ENCODE peak calls at places on chromosomes 5 and 9, in four cellular contexts. W is K562, R is GM12878, L is HepG2. X is an unnamed sample. For H4K20me1, the result is how much of the 10 kb centered on the place peaks cover.

GRCh38 chr9:125427556-125427955 is 165.9 kb downstream of the GAPVD1 start:
- DNase-seq in R (no peak), W (no peak), L (no peak), X (no peak)

GRCh38 chr9:137267933-137268355 is 9.6 kb upstream of the TOR4A start:
- DNase-seq in W (no peak), L (no peak), R (peak), X (no peak)

GRCh38 chr9:6915635-6916034 is 157.9 kb downstream of the KDM4C start:
- DNase-seq in W (no peak), L (no peak), R (no peak), X (peak)

GRCh38 chr5:116942622-116943021 is 368.0 kb upstream of the SEMA6A start:
- DNase-seq in W (no peak), R (no peak), L (no peak), X (no peak)

GRCh38 chr9:133714606-133715294 is 23.4 kb downstream of the SARDH start:
- DNase-seq in L (peak), R (no peak), W (no peak), X (no peak)

GRCh38 chr5:151906246-151906645 is 18.4 kb downstream of the GLRA1 start:
- DNase-seq in L (no peak), R (no peak), W (no peak), X (no peak)

GRCh38 chr9:131397100-131397790 is 3.4 kb downstream of the PRRC2B start:
- DNase-seq in W (peak), L (no peak), R (no peak), X (peak)

GRCh38 chr5:154287136-154287535 is 96.6 kb downstream of the GALNT10 start:
- DNase-seq in R (no peak), L (peak), W (no peak), X (peak)

GRCh38 chr5:98735806-98736507 is 37.5 kb upstream of the RGMB start:
- DNase-seq in W (no peak), R (no peak), L (no peak), X (no peak)

GRCh38 chr5:106380736-106381135 is 1290.0 kb downstream of the EFNA5 start:
- DNase-seq in R (no peak), W (no peak), L (no peak), X (no peak)

GRCh38 chr9:116749176-116749575 is 62.1 kb downstream of the TRIM32 start:
- DNase-seq in R (no peak), W (no peak), L (no peak), X (no peak)

GRCh38 chr5:109866051-109866450 is 176.3 kb downstream of the MAN2A1 start:
- DNase-seq in W (no peak), R (no peak), L (no peak), X (no peak)

GRCh38 chr5:57863661-57864060 is 381.1 kb upstream of the ACTBL2 start:
- DNase-seq in L (no peak), W (no peak), R (no peak), X (no peak)

GRCh38 chr5:135678640-135679268 is 100.0 kb upstream of the CXCL14 start:
- DNase-seq in R (no peak), W (no peak), L (no peak), X (no peak)

GRCh38 chr5:134511796-134512660 is 13.4 kb upstream of the JADE2 start:
- DNase-seq in R (no peak), W (peak), L (peak), X (peak)

GRCh38 chr5:119411291-119411934 is 40.9 kb upstream of the HSD17B4 start:
- DNase-seq in L (no peak), R (no peak), W (no peak), X (no peak)

GRCh38 chr9:34035656-34036055 is 13.0 kb downstream of the UBAP2 start:
- DNase-seq in L (peak), R (no peak), W (no peak), X (peak)

GRCh38 chr9:94553029-94553938 is 1.6 kb upstream of the PCAT7 start:
- DNase-seq in W (no peak), R (no peak), L (peak), X (peak)

GRCh38 chr9:70484232-70485130 is 70.0 kb upstream of the KLF9 start:
- DNase-seq in L (peak), R (no peak), W (peak), X (peak)

GRCh38 chr9:129798973-129799372 is 4.0 kb upstream of the TOR1B start:
- DNase-seq in W (no peak), L (peak), R (no peak), X (no peak)

GRCh38 chr5:1461396-1461795 is 16.2 kb upstream of the SLC6A3 start:
- DNase-seq in L (no peak), R (no peak), W (no peak), X (no peak)

GRCh38 chr5:40223884-40224402 is 455.8 kb upstream of the PTGER4 start:
- DNase-seq in L (no peak), R (peak), W (no peak), X (no peak)

GRCh38 chr9:98095401-98095800 is 23.6 kb downstream of the TRIM14 start:
- DNase-seq in L (no peak), W (no peak), R (no peak), X (no peak)

GRCh38 chr5:109743770-109744212 is 54.1 kb downstream of the MAN2A1 start:
- DNase-seq in L (peak), R (no peak), W (peak), X (peak)

GRCh38 chr9:129174724-129175514 is 3.1 kb downstream of the IER5L start:
- DNase-seq in W (peak), L (peak), R (no peak), X (peak)

GRCh38 chr9:105963700-105964099 is 269.4 kb downstream of the TMEM38B start:
- DNase-seq in W (no peak), R (no peak), L (no peak), X (no peak)

GRCh38 chr9:80561526-80561925 is 989.8 kb downstream of the TLE4 start:
- DNase-seq in R (no peak), W (no peak), L (no peak), X (no peak)

GRCh38 chr5:160565376-160565775 is 143.7 kb downstream of the PTTG1 start:
- DNase-seq in W (no peak), R (no peak), L (no peak), X (no peak)

GRCh38 chr9:107274953-107275422 is 8.1 kb upstream of the RAD23B start:
- DNase-seq in L (peak), R (no peak), W (no peak), X (no peak)

GRCh38 chr9:137429974-137430722 is 7.0 kb downstream of the NOXA1 start:
- DNase-seq in R (no peak), L (no peak), W (peak), X (peak)

GRCh38 chr5:180154821-180155220 is 54.2 kb downstream of the RASGEF1C start:
- DNase-seq in L (no peak), W (no peak), R (no peak), X (no peak)

GRCh38 chr5:124154714-124155113 is 591.7 kb downstream of the ZNF608 start:
- DNase-seq in W (no peak), L (no peak), R (no peak), X (peak)

GRCh38 chr5:19910131-19910530 is 77.9 kb downstream of the CDH18 start:
- DNase-seq in W (no peak), L (no peak), R (no peak), X (no peak)

GRCh38 chr9:127742435-127743088 is 7.5 kb upstream of the TOR2A start:
- DNase-seq in R (no peak), W (peak), L (no peak), X (peak)

GRCh38 chr9:38145526-38146053 is 76.6 kb upstream of the SHB start:
- DNase-seq in R (no peak), L (no peak), W (no peak), X (peak)

GRCh38 chr9:4866239-4866969 is 73.7 kb downstream of the RCL1 start:
- DNase-seq in R (no peak), L (no peak), W (no peak), X (no peak)

GRCh38 chr9:68964102-68964541 is 49.8 kb downstream of the PRKACG start:
- DNase-seq in R (no peak), L (no peak), W (no peak), X (no peak)

GRCh38 chr5:134438641-134439621 is 27.2 kb upstream of the CDKN2AIPNL start:
- DNase-seq in R (no peak), W (no peak), L (peak), X (peak)

GRCh38 chr5:104903941-104904340 is 1341.4 kb upstream of the NUDT12 start:
- DNase-seq in L (no peak), W (no peak), R (no peak), X (no peak)

DNA sequence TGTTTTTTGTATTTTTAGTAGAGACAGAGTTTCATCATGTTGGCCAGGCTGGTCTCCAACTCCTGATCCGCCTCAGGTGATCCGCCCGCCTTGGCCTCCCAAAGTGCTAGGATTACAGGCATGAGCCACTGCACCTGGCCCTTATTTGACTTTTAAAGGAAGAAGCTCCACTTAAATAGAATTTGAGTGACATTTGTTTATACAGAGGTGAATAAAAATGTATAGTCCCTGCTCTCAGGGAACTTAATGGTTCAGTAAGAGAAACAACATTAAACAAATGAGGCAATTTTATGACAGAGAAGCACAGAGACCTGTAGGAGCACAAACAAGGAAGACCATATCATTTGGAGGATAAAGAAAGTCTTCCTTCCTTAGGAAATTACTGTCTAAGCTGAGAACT is 65.7 kb downstream of the C9orf152 start:
- DNase-seq in W (no peak), R (no peak), L (no peak), X (no peak)
- H4K20me1 ChIP-seq in W (under half), R (under half), L (under half), X (under half)

GRCh38 chr9:91101598-91102168 is 260.0 kb downstream of the AUH start:
- DNase-seq in R (no peak), L (no peak), W (no peak), X (peak)
- TF ChIP-seq CREB1 in R (no peak), L (no peak), W (no peak), X (no peak)

DNA sequence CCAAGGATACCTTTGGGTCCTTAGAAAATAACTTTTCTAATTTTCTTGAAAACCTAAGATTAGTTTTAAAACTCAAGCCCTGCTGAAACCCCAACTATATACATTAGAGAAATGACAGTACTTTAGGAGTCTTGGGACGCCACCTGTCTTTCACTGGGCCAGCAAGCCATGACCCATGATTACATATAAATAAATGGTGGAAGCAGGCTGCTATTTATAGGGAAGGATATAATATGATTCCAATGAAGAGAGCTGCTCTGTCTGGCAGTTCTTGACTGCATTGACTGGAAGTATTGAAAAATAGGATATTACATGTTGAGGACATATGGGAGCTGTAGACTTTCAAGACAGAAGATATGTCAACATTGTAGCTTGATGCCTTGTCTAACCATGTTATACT is 7.3 kb downstream of the JMY start:
- DNase-seq in W (no peak), R (no peak), L (no peak), X (no peak)
- H4K20me1 ChIP-seq in W (under half), R (under half), L (half or more), X (under half)

DNA sequence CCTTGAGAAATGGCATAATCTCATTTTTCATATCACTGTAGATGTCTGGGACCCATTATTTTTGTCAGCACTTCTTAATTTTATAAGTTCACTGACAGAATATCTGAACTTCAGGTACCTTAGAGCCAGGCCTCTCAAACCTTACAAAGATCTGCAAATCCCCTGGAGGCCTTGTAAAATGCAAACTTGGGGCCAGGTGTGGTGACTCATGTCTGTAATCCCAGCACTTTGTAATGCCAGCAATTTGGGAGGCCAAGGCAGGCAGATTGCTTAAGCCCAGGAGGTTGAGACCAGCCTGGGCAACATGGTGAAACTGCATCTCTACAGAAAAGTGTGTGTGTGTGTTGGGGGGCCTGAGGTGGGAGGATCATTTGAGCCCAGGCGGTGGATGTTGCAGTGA is 30.8 kb downstream of the RASGRF2 start:
- DNase-seq in L (peak), W (no peak), R (no peak), X (peak)
- TF ChIP-seq CREB1 in L (no peak), W (no peak), R (no peak), X (no peak)

DNA sequence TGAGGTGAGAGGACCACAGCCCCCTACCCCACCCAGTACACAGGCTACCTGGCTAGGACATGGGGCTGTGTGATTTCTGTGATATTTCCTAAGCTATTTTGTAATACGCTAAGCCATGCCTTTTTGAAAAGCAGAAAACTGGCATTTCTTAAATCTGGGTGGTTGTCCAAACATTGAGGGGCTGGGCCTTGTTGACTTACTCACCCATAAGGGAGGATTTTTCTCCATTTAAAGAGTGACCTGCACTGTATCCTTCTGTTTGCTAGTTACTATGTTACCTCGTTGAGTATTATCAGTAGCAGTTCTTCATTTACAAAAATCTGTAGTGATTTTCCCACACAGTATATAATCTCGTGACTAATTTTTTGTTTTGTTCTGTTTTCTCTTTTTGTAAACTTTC is 117.5 kb upstream of the OTULINL start:
- DNase-seq in L (no peak), W (no peak), R (no peak), X (no peak)
- H4K20me1 ChIP-seq in L (under half), W (under half), R (under half), X (under half)

GRCh38 chr9:86368871-86369521 is 14.8 kb upstream of the TUT7 start:
- DNase-seq in R (no peak), W (no peak), L (peak), X (no peak)
- TF ChIP-seq CREB1 in R (no peak), W (no peak), L (no peak), X (no peak)

GRCh38 chr5:14854806-14855205 is 16.8 kb downstream of the ANKH start:
- DNase-seq in L (no peak), R (no peak), W (no peak), X (no peak)

GRCh38 chr5:14859980-14860379 is 11.6 kb downstream of the ANKH start:
- DNase-seq in R (no peak), L (no peak), W (no peak), X (no peak)

GRCh38 chr5:14863105-14863504 is 8.5 kb downstream of the ANKH start:
- DNase-seq in W (no peak), L (no peak), R (no peak), X (no peak)

GRCh38 chr5:14861123-14861757 is 10.3 kb downstream of the ANKH start:
- DNase-seq in L (no peak), R (no peak), W (no peak), X (no peak)

DNA sequence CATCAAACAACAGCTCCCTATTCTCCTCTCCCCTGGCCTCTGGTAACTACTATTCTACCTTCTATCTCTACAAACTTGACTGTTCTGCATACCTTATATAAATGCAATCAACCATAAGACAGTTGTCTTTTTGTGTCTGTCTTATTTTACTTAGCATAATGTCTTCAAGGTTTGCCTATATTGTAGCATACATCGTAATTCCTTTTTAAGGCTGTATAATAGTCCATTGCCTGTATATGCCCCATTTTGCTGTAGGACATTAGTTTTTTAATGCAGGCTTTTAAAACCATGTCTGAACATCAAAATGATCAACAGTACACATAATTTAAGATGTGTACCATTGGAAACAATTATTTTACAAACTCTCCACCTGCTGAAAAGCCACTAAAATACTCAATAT is 12.4 kb downstream of the ANKH start:
- DNase-seq in L (no peak), W (no peak), R (no peak), X (no peak)
- H4K20me1 ChIP-seq in L (under half), W (under half), R (under half), X (under half)

GRCh38 chr5:176674799-176675198 is 27.5 kb downstream of the TSPAN17 start:
- DNase-seq in W (no peak), L (no peak), R (no peak), X (no peak)

GRCh38 chr5:176677209-176677931 is 30.1 kb downstream of the TSPAN17 start:
- DNase-seq in L (peak), W (no peak), R (no peak), X (no peak)

GRCh38 chr5:176673651-176674583 is 26.6 kb downstream of the TSPAN17 start:
- DNase-seq in R (no peak), L (no peak), W (no peak), X (no peak)

GRCh38 chr5:176676361-176676824 is 29.1 kb downstream of the TSPAN17 start:
- DNase-seq in W (peak), L (peak), R (peak), X (no peak)

DNA sequence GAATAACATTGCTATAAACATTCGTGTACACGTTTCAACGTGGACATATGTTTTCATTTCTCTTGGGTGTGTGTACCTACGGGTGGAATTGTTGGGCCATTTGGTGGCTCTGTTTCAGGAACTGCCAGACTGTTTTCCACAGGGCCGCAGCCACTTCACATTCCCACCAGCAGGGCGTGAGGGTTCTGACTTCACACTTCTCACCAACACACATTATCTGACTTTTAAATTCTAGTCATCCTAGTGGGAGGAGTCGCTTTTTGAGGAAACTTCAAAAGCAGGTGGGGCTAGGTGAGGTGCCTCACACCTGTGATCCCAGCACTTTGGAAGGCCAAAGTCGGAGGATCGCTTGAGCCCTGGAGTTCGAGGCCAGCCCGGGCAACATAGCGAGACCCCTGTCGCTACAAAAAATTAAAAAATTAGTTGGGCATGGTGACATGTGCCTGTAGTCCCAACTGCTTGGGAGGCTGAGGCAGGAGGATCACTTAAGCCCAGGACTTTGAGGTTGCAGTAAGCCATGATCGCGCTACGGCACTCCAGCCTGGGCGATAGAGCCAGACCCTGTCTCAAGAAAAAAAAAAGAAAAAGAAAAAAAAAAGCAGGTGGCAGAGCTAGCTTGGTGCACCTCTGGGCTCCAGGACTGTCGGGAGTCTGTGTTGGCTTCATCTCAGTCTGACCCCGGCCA is 28.5 kb downstream of the TSPAN17 start:
- DNase-seq in W (peak), L (peak), R (no peak), X (peak)
- TF ChIP-seq CREB1 in W (no peak), L (no peak), R (no peak), X (no peak)